ENCODE peak calls at places on chromosomes 2 and 18, in seven cellular contexts. T, V, Z, A, B, E and W are unnamed samples.

GRCh38 chr2:80489718-80490117 is 185.2 kb upstream of the LRRTM1 start:
- DNase-seq in T (no peak), V (no peak), Z (peak), A (peak), B (peak), E (no peak), W (no peak)

GRCh38 chr2:205800804-205801203 is 118.5 kb downstream of the NRP2 start:
- DNase-seq in T (no peak), V (no peak), Z (no peak), A (no peak), B (peak), E (peak), W (peak)

GRCh38 chr18:50009772-50010171 is 185.2 kb downstream of the MYO5B start:
- DNase-seq in T (peak), V (peak), Z (peak), A (peak), B (no peak), E (peak), W (peak)

GRCh38 chr2:106085441-106085911 is 108.6 kb downstream of the UXS1 start:
- DNase-seq in T (no peak), V (peak), Z (peak), A (peak), B (no peak), E (peak), W (peak)

GRCh38 chr2:207012461-207012860 is 73.1 kb downstream of the CPO start:
- DNase-seq in T (no peak), V (no peak), Z (peak), A (peak), B (no peak), E (no peak), W (no peak)

GRCh38 chr18:8121942-8122480 is 487.2 kb upstream of the RAB12 start:
- DNase-seq in T (no peak), V (no peak), Z (peak), A (peak), B (no peak), E (no peak), W (no peak)

GRCh38 chr2:38037757-38038615 is 38.0 kb downstream of the CYP1B1 start:
- DNase-seq in T (peak), V (peak), Z (peak), A (no peak), B (no peak), E (peak), W (peak)

GRCh38 chr2:219571311-219572236 is at the start of gene OBSL1:
- DNase-seq in T (peak), V (no peak), Z (peak), A (peak), B (peak), E (peak), W (peak)

GRCh38 chr2:138787053-138787666 is 7.0 kb upstream of the NXPH2 start:
- DNase-seq in T (no peak), V (no peak), Z (peak), A (peak), B (peak), E (no peak), W (peak)

GRCh38 chr2:146634256-146635068 is 1210.4 kb upstream of the ACVR2A start:
- DNase-seq in T (no peak), V (no peak), Z (peak), A (peak), B (peak), E (no peak), W (peak)

GRCh38 chr2:176845718-176846117 is 366.9 kb upstream of the HNRNPA3 start:
- DNase-seq in T (no peak), V (no peak), Z (no peak), A (no peak), B (no peak), E (no peak), W (no peak)

GRCh38 chr2:9738062-9738717 is 105.1 kb upstream of the TAF1B start:
- DNase-seq in T (no peak), V (no peak), Z (no peak), A (no peak), B (no peak), E (no peak), W (no peak)

GRCh38 chr2:207530160-207531023 is 630 bp downstream of the CREB1 start:
- DNase-seq in T (no peak), V (no peak), Z (peak), A (peak), B (no peak), E (peak), W (no peak)

GRCh38 chr2:31207790-31208189 is 9.5 kb downstream of the CAPN14 start:
- DNase-seq in T (no peak), V (no peak), Z (no peak), A (no peak), B (no peak), E (no peak), W (no peak)

GRCh38 chr2:172972005-172972619 is 103.5 kb upstream of the MAP3K20 start:
- DNase-seq in T (peak), V (peak), Z (peak), A (peak), B (no peak), E (peak), W (peak)

GRCh38 chr18:35580748-35581534 is 599 bp upstream of the GALNT1 start:
- DNase-seq in T (peak), V (peak), Z (peak), A (peak), B (no peak), E (peak), W (no peak)

GRCh38 chr2:222854773-222855700 is 5.8 kb upstream of the ACSL3 start:
- DNase-seq in T (no peak), V (no peak), Z (no peak), A (no peak), B (no peak), E (no peak), W (no peak)

GRCh38 chr2:214830794-214831346 is 21.4 kb upstream of the BARD1 start:
- DNase-seq in T (peak), V (no peak), Z (peak), A (peak), B (no peak), E (no peak), W (peak)

GRCh38 chr18:49342690-49343089 is 117.8 kb downstream of the DYM start:
- DNase-seq in T (no peak), V (no peak), Z (no peak), A (peak), B (no peak), E (no peak), W (no peak)

GRCh38 chr18:69895081-69896047 is 52.3 kb downstream of the CD226 start:
- DNase-seq in T (no peak), V (no peak), Z (no peak), A (no peak), B (no peak), E (no peak), W (no peak)

GRCh38 chr2:163563336-163563735 is 172.5 kb downstream of the FIGN start:
- DNase-seq in T (no peak), V (no peak), Z (no peak), A (peak), B (no peak), E (no peak), W (no peak)

GRCh38 chr18:22470511-22471181 is 52.9 kb upstream of the CTAGE1 start:
- DNase-seq in T (no peak), V (no peak), Z (peak), A (peak), B (no peak), E (no peak), W (no peak)

GRCh38 chr2:191319181-191319580 is 74.0 kb downstream of the MYO1B start:
- DNase-seq in T (no peak), V (no peak), Z (peak), A (peak), B (no peak), E (no peak), W (no peak)

GRCh38 chr18:12238861-12239260 is 15.3 kb upstream of the CIDEA start:
- DNase-seq in T (no peak), V (no peak), Z (peak), A (no peak), B (no peak), E (no peak), W (no peak)

GRCh38 chr2:159903404-159904126 is 105.6 kb upstream of the CD302 start:
- DNase-seq in T (no peak), V (peak), Z (peak), A (no peak), B (no peak), E (peak), W (no peak)

GRCh38 chr2:9637330-9637729 is 6.5 kb upstream of the YWHAQ start:
- DNase-seq in T (no peak), V (no peak), Z (peak), A (peak), B (no peak), E (no peak), W (no peak)

GRCh38 chr2:144320491-144320890 is 199.4 kb downstream of the ZEB2 start:
- DNase-seq in T (no peak), V (no peak), Z (peak), A (peak), B (no peak), E (no peak), W (peak)

GRCh38 chr2:108034843-108035242 is 48.5 kb downstream of the SLC5A7 start:
- DNase-seq in T (no peak), V (no peak), Z (no peak), A (peak), B (no peak), E (no peak), W (no peak)

GRCh38 chr2:8627019-8627691 is 54.7 kb upstream of the ID2 start:
- DNase-seq in T (no peak), V (no peak), Z (no peak), A (peak), B (no peak), E (peak), W (no peak)

GRCh38 chr18:33923980-33924379 is 300.7 kb downstream of the NOL4 start:
- DNase-seq in T (no peak), V (no peak), Z (no peak), A (no peak), B (no peak), E (no peak), W (no peak)